ENCODE peak calls at places on chromosomes 4 and X, in four cellular contexts. R, V, M and T are unnamed samples.

GRCh38 chr4:142983111-142983510 is 137.0 kb upstream of the INPP4B start:
- DNase-seq in R (no peak), V (no peak), M (no peak), T (no peak)

GRCh38 chr4:141158219-141158618 is 24.9 kb upstream of the RNF150 start:
- DNase-seq in R (peak), V (no peak), M (peak), T (peak)

GRCh38 chrX:119045884-119046283 is 26.9 kb upstream of the CT47C1 start:
- DNase-seq in R (no peak), V (no peak), M (no peak), T (no peak)

GRCh38 chr4:181939199-181939945 is 303.8 kb upstream of the TENM3 start:
- DNase-seq in R (no peak), V (no peak), M (no peak), T (no peak)

GRCh38 chr4:44760142-44760898 is 34.0 kb upstream of the GNPDA2 start:
- DNase-seq in R (peak), V (no peak), M (peak), T (peak)

GRCh38 chr4:175674219-175674618 is 137.8 kb downstream of the GPM6A start:
- DNase-seq in R (no peak), V (no peak), M (no peak), T (no peak)

GRCh38 chr4:52950226-52950625 is 88.1 kb downstream of the RASL11B start:
- DNase-seq in R (no peak), V (no peak), M (no peak), T (no peak)

GRCh38 chr4:162706051-162706450 is 460.6 kb downstream of the NAF1 start:
- DNase-seq in R (no peak), V (no peak), M (no peak), T (no peak)

GRCh38 chr4:53813991-53814390 is 222.7 kb upstream of the LNX1 start:
- DNase-seq in R (peak), V (no peak), M (no peak), T (no peak)

GRCh38 chrX:42992199-42992943 is 214.4 kb upstream of the PPP1R2C start:
- DNase-seq in R (no peak), V (no peak), M (no peak), T (no peak)

GRCh38 chr4:7867701-7868429 is 71.8 kb downstream of the AFAP1 start:
- DNase-seq in R (no peak), V (peak), M (peak), T (no peak)

GRCh38 chr4:167940217-167940616 is 152.1 kb upstream of the ANXA10 start:
- DNase-seq in R (no peak), V (no peak), M (no peak), T (no peak)

GRCh38 chr4:94889961-94890360 is 132.2 kb downstream of the BMPR1B start:
- DNase-seq in R (no peak), V (no peak), M (no peak), T (no peak)

GRCh38 chr4:107034091-107034698 is 1.9 kb downstream of the DKK2 start:
- DNase-seq in R (no peak), V (no peak), M (peak), T (peak)

GRCh38 chrX:109739625-109740024 is 6.6 kb upstream of the ACSL4 start:
- DNase-seq in R (no peak), V (no peak), M (no peak), T (no peak)

GRCh38 chrX:143437439-143437838 is 79.8 kb downstream of the SPANXN3 start:
- DNase-seq in R (peak), V (no peak), M (no peak), T (peak)

GRCh38 chrX:130772313-130773140 is 130.5 kb downstream of the ENOX2 start:
- DNase-seq in R (no peak), V (no peak), M (peak), T (peak)

GRCh38 chr4:15344041-15344440 is 83.8 kb upstream of the C1QTNF7 start:
- DNase-seq in R (no peak), V (no peak), M (peak), T (no peak)

GRCh38 chr4:166675411-166675810 is 558.9 kb downstream of the SPOCK3 start:
- DNase-seq in R (no peak), V (no peak), M (no peak), T (no peak)

GRCh38 chrX:155745792-155746191 is 133.0 kb upstream of the TMLHE start:
- DNase-seq in R (no peak), V (no peak), M (no peak), T (no peak)

GRCh38 chr4:5753766-5754528 is 42.9 kb downstream of the EVC start:
- DNase-seq in R (no peak), V (no peak), M (peak), T (no peak)

GRCh38 chr4:111556141-111556781 is 589.0 kb upstream of the FAM241A start:
- DNase-seq in R (no peak), V (no peak), M (peak), T (no peak)